ENCODE peak calls at places on chromosomes 4 and X, in ten cellular contexts. S, J, O, T, V, R, F, L, I and P are unnamed samples.

GRCh38 chrX:70039758-70040157 is 10.0 kb downstream of the AWAT2 start:
- DNase-seq in O (no peak), R (no peak), I (no peak), V (no peak), L (no peak), T (no peak), J (no peak), S (no peak), F (no peak), P (no peak)

GRCh38 chr4:6769984-6770420 is 12.5 kb upstream of the KIAA0232 start:
- DNase-seq in V (no peak), L (no peak), I (no peak), J (no peak), F (no peak), R (no peak), S (no peak), T (no peak), O (no peak), P (peak)

GRCh38 chrX:130079824-130080406 is 30.4 kb downstream of the ELF4 start:
- DNase-seq in R (no peak), V (peak), J (peak), F (peak), T (peak), O (no peak), S (peak), L (peak), I (no peak), P (peak)

GRCh38 chr4:27702710-27703431 is 842.2 kb downstream of the STIM2 start:
- DNase-seq in S (no peak), O (no peak), J (peak), T (peak), I (no peak), L (peak), V (peak), R (no peak), F (no peak), P (no peak)

GRCh38 chrX:10045327-10046000 is 78.3 kb downstream of the CLDN34 start:
- DNase-seq in L (no peak), J (no peak), V (no peak), O (peak), T (no peak), S (no peak), R (no peak), I (no peak), F (no peak), P (no peak)

GRCh38 chrX:149198980-149199732 is 305.9 kb downstream of the IDS start:
- DNase-seq in T (no peak), L (no peak), V (no peak), S (no peak), O (no peak), I (no peak), J (no peak), F (no peak), R (peak), P (no peak)

GRCh38 chr4:174865418-174865985 is 36.5 kb upstream of the GLRA3 start:
- DNase-seq in I (no peak), F (no peak), O (no peak), S (no peak), V (no peak), J (no peak), L (no peak), R (no peak), T (no peak), P (no peak)

GRCh38 chr4:55321707-55322264 is 24.3 kb upstream of the SRD5A3 start:
- DNase-seq in F (peak), I (peak), J (peak), L (peak), R (peak), V (peak), S (peak), T (peak), O (no peak), P (peak)

GRCh38 chrX:67619253-67619652 is 75.4 kb downstream of the AR start:
- DNase-seq in F (no peak), R (no peak), L (peak), V (no peak), J (no peak), S (no peak), I (no peak), O (no peak), T (no peak), P (no peak)

GRCh38 chr4:13612569-13612968 is 15.0 kb downstream of the BOD1L1 start:
- DNase-seq in F (no peak), I (no peak), S (no peak), J (peak), L (no peak), T (no peak), O (no peak), V (no peak), R (no peak), P (no peak)

GRCh38 chr4:133355636-133356035 is 206.5 kb downstream of the PCDH10 start:
- DNase-seq in T (no peak), V (no peak), F (no peak), L (no peak), S (no peak), I (no peak), J (no peak), O (no peak), R (no peak), P (no peak)

GRCh38 chrX:39642071-39642470 is 455.7 kb downstream of the BCOR start:
- DNase-seq in J (no peak), F (no peak), O (no peak), L (no peak), S (no peak), I (no peak), R (no peak), T (no peak), V (no peak), P (peak)

GRCh38 chrX:97416461-97416860 is 532.8 kb downstream of the RPA4 start:
- DNase-seq in O (no peak), F (no peak), S (no peak), I (no peak), R (no peak), L (no peak), J (no peak), T (no peak), V (no peak), P (no peak)

GRCh38 chrX:152450076-152450475 is 1.0 kb downstream of the GABRA3 start:
- DNase-seq in V (no peak), J (no peak), T (no peak), R (no peak), O (no peak), S (no peak), F (no peak), L (peak), I (no peak), P (no peak)

GRCh38 chr4:79865253-79865652 is 207.8 kb downstream of the ANTXR2 start:
- DNase-seq in F (no peak), T (no peak), V (no peak), O (no peak), S (no peak), I (no peak), J (no peak), L (no peak), R (no peak), P (no peak)

GRCh38 chr4:52791936-52792335 is 40.7 kb upstream of the ERVMER34-1 start:
- DNase-seq in T (no peak), J (no peak), O (no peak), R (no peak), F (no peak), V (no peak), L (no peak), S (no peak), I (no peak), P (no peak)

GRCh38 chr4:8846864-8847263 is 24.8 kb downstream of the HMX1 start:
- DNase-seq in T (no peak), V (no peak), L (peak), S (no peak), O (peak), I (no peak), J (no peak), R (no peak), F (no peak), P (no peak)

GRCh38 chr4:108398326-108398725 is 222.1 kb upstream of the RPL34 start:
- DNase-seq in F (no peak), V (no peak), T (no peak), I (no peak), R (no peak), S (no peak), J (no peak), O (no peak), L (peak), P (no peak)

GRCh38 chr4:47017494-47017893 is 13.9 kb upstream of the GABRB1 start:
- DNase-seq in T (no peak), R (no peak), J (no peak), L (no peak), O (no peak), S (no peak), I (no peak), F (no peak), V (no peak), P (no peak)

GRCh38 chrX:135331525-135331924 is 22.2 kb downstream of the ETDC start:
- DNase-seq in O (no peak), S (no peak), J (no peak), L (no peak), T (no peak), F (no peak), V (no peak), I (no peak), R (no peak), P (no peak)

GRCh38 chr4:118826723-118827444 is 9.0 kb downstream of the SEC24D start:
- DNase-seq in T (no peak), S (no peak), V (no peak), R (no peak), J (no peak), O (no peak), F (no peak), I (no peak), L (no peak), P (peak)

GRCh38 chrX:113977887-113978286 is 606.0 kb upstream of the HTR2C start:
- DNase-seq in L (no peak), S (no peak), T (no peak), O (no peak), R (no peak), V (no peak), J (no peak), I (no peak), F (no peak), P (no peak)

GRCh38 chrX:132226169-132226568 is 6.9 kb upstream of the RAP2C start:
- DNase-seq in O (no peak), J (no peak), T (no peak), I (no peak), S (peak), F (no peak), L (peak), V (no peak), R (no peak), P (no peak)